ENCODE peak calls at places on chromosomes 6 and 20, in eight cellular contexts. U, Z, W, F, B, A, L and N are unnamed samples.

GRCh38 chr6:8180327-8181161 is 78.2 kb upstream of the EEF1E1 start:
- DNase-seq in A (peak), W (no peak), F (no peak), B (no peak), U (no peak), Z (no peak), L (peak), N (no peak)

GRCh38 chr6:155483858-155484257 is 28.2 kb upstream of the NOX3 start:
- DNase-seq in W (no peak), U (no peak), B (no peak), Z (no peak), L (no peak), F (no peak), A (no peak), N (no peak)

GRCh38 chr20:50930139-50931047 is 844 bp downstream of the ADNP start:
- DNase-seq in B (no peak), L (no peak), W (peak), U (no peak), Z (no peak), F (peak), A (peak), N (no peak)

GRCh38 chr6:43035495-43036194 is 14.2 kb downstream of the RRP36 start:
- DNase-seq in F (no peak), A (no peak), B (no peak), W (no peak), U (no peak), L (no peak), Z (no peak), N (no peak)

GRCh38 chr6:15922510-15923307 is 206.2 kb upstream of the MYLIP start:
- DNase-seq in F (no peak), U (no peak), L (peak), A (no peak), W (no peak), B (no peak), Z (no peak), N (no peak)

GRCh38 chr6:37155394-37156312 is 14.3 kb upstream of the PIM1 start:
- DNase-seq in F (no peak), U (no peak), B (no peak), Z (no peak), A (no peak), L (no peak), W (no peak), N (no peak)

GRCh38 chr6:159608961-159609673 is 83.9 kb downstream of the SOD2 start:
- DNase-seq in L (peak), B (no peak), Z (no peak), F (peak), W (no peak), A (peak), U (no peak), N (no peak)

GRCh38 chr20:34164569-34164968 is 52.5 kb upstream of the EIF2S2 start:
- DNase-seq in A (no peak), Z (no peak), F (no peak), L (no peak), B (no peak), W (no peak), U (no peak), N (no peak)

GRCh38 chr6:33126101-33126714 is 50.4 kb downstream of the HLA-DPB1 start:
- DNase-seq in U (peak), L (no peak), B (peak), W (peak), Z (peak), F (peak), A (peak), N (no peak)

GRCh38 chr20:40984496-40984895 is 44.1 kb upstream of the TOP1 start:
- DNase-seq in Z (no peak), B (no peak), W (no peak), A (no peak), F (no peak), L (no peak), U (no peak), N (no peak)

GRCh38 chr6:110944681-110945151 is 13.8 kb upstream of the GTF3C6 start:
- DNase-seq in U (no peak), A (no peak), F (no peak), Z (no peak), B (no peak), W (no peak), L (no peak), N (no peak)

GRCh38 chr6:127477648-127478047 is 18.5 kb upstream of the KIAA0408 start:
- DNase-seq in F (no peak), W (no peak), L (no peak), B (no peak), U (no peak), A (no peak), Z (no peak), N (no peak)

GRCh38 chr6:127481081-127481480 is 21.9 kb upstream of the KIAA0408 start:
- DNase-seq in A (no peak), U (no peak), W (no peak), B (no peak), L (no peak), F (no peak), Z (no peak), N (no peak)

GRCh38 chr6:127475135-127475822 is 16.1 kb upstream of the KIAA0408 start:
- DNase-seq in L (no peak), A (no peak), B (no peak), U (no peak), F (no peak), W (no peak), Z (no peak), N (no peak)

GRCh38 chr6:127471379-127472255 is 12.4 kb upstream of the KIAA0408 start:
- DNase-seq in U (no peak), F (no peak), A (no peak), W (no peak), L (no peak), B (no peak), Z (no peak), N (no peak)

GRCh38 chr6:127475823-127476176 is 16.6 kb upstream of the KIAA0408 start:
- DNase-seq in B (no peak), W (peak), L (no peak), A (no peak), F (no peak), U (no peak), Z (no peak), N (no peak)
- TF ChIP-seq CTCF in B (no peak), W (no peak), L (no peak), A (no peak), F (no peak), U (no peak), Z (no peak), N (no peak)

GRCh38 chr6:107871981-107872380 is 47.9 kb upstream of the SCML4 start:
- DNase-seq in B (no peak), W (no peak), F (no peak), A (no peak), Z (no peak), U (no peak), L (no peak), N (no peak)
- TF ChIP-seq CTCF in B (no peak), W (no peak), F (no peak), A (no peak), Z (no peak), U (no peak), L (no peak), N (no peak)

DNA sequence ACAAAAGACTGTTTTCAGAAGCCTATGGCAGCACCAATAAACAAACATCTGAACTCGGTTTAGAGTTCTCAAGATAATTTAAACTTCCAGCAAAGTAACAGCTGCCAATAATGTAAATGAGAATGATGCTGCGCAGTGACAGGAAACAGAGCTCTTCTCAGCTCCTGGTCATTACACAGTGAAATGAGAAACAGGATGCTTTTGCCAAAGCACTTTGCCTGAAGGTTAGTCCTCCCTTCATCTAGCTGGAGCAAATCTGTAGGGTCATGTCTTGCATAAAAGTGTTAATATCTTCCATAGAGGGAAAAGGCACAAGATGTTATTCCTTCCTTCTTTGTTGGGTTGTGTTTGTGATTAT is 102.7 kb upstream of the BEND6 start:
- DNase-seq in A (no peak), F (no peak), L (no peak), Z (no peak), U (no peak), B (no peak), W (no peak), N (no peak)
- TF ChIP-seq CTCF in A (no peak), F (no peak), L (no peak), Z (no peak), U (no peak), B (no peak), W (no peak), N (no peak)

GRCh38 chr6:130293800-130294199 is 71.0 kb upstream of the SAMD3 start:
- DNase-seq in Z (no peak), B (no peak), A (peak), U (no peak), F (peak), L (peak), W (no peak), N (no peak)
- TF ChIP-seq CTCF in Z (no peak), B (no peak), A (peak), U (no peak), F (no peak), L (peak), W (peak), N (peak)

GRCh38 chr6:132391391-132392291 is 9.6 kb downstream of the MOXD1 start:
- DNase-seq in L (peak), U (no peak), F (no peak), B (no peak), Z (peak), W (peak), A (peak), N (no peak)
- TF ChIP-seq CTCF in L (no peak), U (no peak), F (no peak), B (no peak), Z (no peak), W (no peak), A (no peak), N (no peak)

DNA sequence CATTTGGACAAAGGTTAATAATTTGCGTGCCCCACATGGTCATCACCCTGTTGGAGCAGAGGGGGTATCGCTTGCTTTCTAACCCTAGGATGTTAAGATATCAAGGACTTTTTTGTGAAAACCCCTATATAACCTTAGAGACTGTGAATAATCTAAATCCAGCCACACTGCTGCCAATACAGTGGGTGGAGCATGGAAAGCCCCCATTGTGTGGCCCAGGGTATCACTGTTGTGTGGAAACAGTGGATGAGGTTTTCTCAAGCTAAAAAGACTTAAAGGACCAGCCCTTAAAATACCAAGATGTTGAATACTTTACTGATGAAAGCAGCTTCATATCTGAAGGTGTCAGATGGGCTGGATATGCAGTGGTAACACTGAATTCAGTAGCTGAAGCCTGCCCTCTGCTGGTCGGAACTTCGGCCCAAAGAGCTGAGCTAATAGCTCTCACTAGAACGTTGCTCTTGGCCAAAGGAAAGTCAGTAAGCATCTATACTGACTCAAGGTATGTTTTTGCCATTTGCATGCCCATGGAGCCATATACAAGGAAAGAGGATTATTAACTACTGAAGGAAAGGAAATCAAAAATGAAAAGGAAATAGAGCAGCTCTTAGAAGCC is 695.2 kb downstream of the PHF3 start:
- DNase-seq in B (peak), F (peak), Z (peak), U (peak), L (peak), W (peak), A (peak), N (peak)
- TF ChIP-seq CTCF in B (peak), F (peak), Z (no peak), U (no peak), L (peak), W (peak), A (peak), N (peak)